ENCODE peak calls at places on chromosomes 11 and 22, in nine cellular contexts. F, D, W, K, Y, J, B, Q and N are unnamed samples.

GRCh38 chr11:99325807-99326206 is 305.1 kb downstream of the CNTN5 start:
- DNase-seq in W (peak; percentile 65), F (no peak), B (no peak), Y (no peak), J (no peak), Q (peak; percentile 96), D (no peak), K (peak; percentile 7), N (peak; percentile 29)

GRCh38 chr11:9193316-9193715 is 71.8 kb downstream of the DENND5A start:
- DNase-seq in Y (no peak), D (no peak), F (no peak), B (no peak), K (no peak), W (no peak), J (no peak), Q (no peak), N (no peak)

GRCh38 chr11:85889676-85890579 is 34.7 kb downstream of the CCDC83 start:
- DNase-seq in W (peak; percentile 36), Q (peak; percentile 77), F (no peak), B (no peak), K (peak; percentile 84), D (no peak), J (no peak), Y (no peak), N (peak; percentile 32)

GRCh38 chr22:30902496-30903357 is 65.8 kb downstream of the MORC2 start:
- DNase-seq in F (no peak), Q (peak; percentile 20), W (no peak), B (no peak), Y (peak; percentile 49), D (peak; percentile 25), K (no peak), J (no peak), N (no peak)

GRCh38 chr11:128470081-128470480 is 117.3 kb downstream of the ETS1 start:
- DNase-seq in K (no peak), Y (peak; percentile 65), B (no peak), Q (no peak), J (no peak), F (no peak), D (no peak), W (no peak), N (no peak)

GRCh38 chr11:65546217-65546958 is 11.8 kb downstream of the LTBP3 start:
- DNase-seq in K (no peak), W (peak; percentile 55), D (peak; percentile 52), F (peak; percentile 95), Y (peak; percentile 94), B (peak; percentile 79), Q (no peak), J (peak; percentile 73), N (no peak)

GRCh38 chr22:21829523-21829922 is 37.9 kb downstream of the MAPK1 start:
- DNase-seq in F (no peak), J (no peak), Q (no peak), W (no peak), D (no peak), Y (no peak), B (no peak), K (no peak), N (no peak)

GRCh38 chr22:29092243-29092642 is 19.4 kb downstream of the KREMEN1 start:
- DNase-seq in D (no peak), K (no peak), W (no peak), Q (no peak), Y (no peak), J (no peak), B (no peak), F (peak; percentile 42), N (no peak)

GRCh38 chr22:22848364-22848866 is 39.2 kb upstream of the IGLL5 start:
- DNase-seq in K (peak; percentile 2), J (peak; percentile 43), F (peak; percentile 72), B (peak; percentile 47), Q (peak; percentile 55), Y (peak; percentile 71), D (no peak), W (peak; percentile 38), N (no peak)

GRCh38 chr22:25702046-25702445 is 39.9 kb upstream of the MYO18B start:
- DNase-seq in F (no peak), Y (peak; percentile 15), J (no peak), W (no peak), Q (peak; percentile 55), B (no peak), K (peak; percentile 1), D (no peak), N (no peak)

GRCh38 chr22:24189249-24190158 is 8.2 kb downstream of the SUSD2 start:
- DNase-seq in D (no peak), K (no peak), J (peak; percentile 76), B (peak; percentile 74), W (peak; percentile 70), Q (peak; percentile 76), F (peak; percentile 75), Y (peak; percentile 54), N (no peak)

GRCh38 chr11:115085461-115086220 is 407.3 kb downstream of the NXPE2 start:
- DNase-seq in B (no peak), W (no peak), Y (no peak), K (no peak), D (no peak), F (peak; percentile 6), J (no peak), Q (no peak), N (no peak)

GRCh38 chr11:119803726-119804294 is 74.8 kb upstream of the NECTIN1 start:
- DNase-seq in B (no peak), F (peak; percentile 28), W (no peak), J (no peak), K (no peak), Y (no peak), D (no peak), Q (no peak), N (no peak)

GRCh38 chr11:82174610-82175009 is 559.1 kb downstream of the FAM181B start:
- DNase-seq in F (no peak), B (no peak), D (no peak), Y (no peak), Q (no peak), W (peak; percentile 5), K (no peak), J (no peak), N (no peak)

GRCh38 chr11:65592840-65593517 is 2.6 kb downstream of the KCNK7 start:
- DNase-seq in K (no peak), Y (no peak), F (no peak), W (no peak), B (no peak), D (no peak), J (no peak), Q (no peak), N (no peak)

GRCh38 chr22:42615092-42615859 is 593 bp upstream of the POLDIP3 start:
- DNase-seq in B (peak; percentile 83), Q (peak; percentile 100), F (peak; percentile 93), W (peak; percentile 96), D (peak; percentile 99), J (peak; percentile 84), K (peak; percentile 98), Y (peak; percentile 99), N (peak; percentile 94)

GRCh38 chr22:38768036-38768435 is 12.2 kb upstream of the SUN2 start:
- DNase-seq in J (no peak), B (no peak), Q (no peak), K (no peak), W (no peak), Y (no peak), D (no peak), F (no peak), N (no peak)

GRCh38 chr11:393219-394033 is 583 bp upstream of the PKP3 start:
- DNase-seq in Q (peak; percentile 66), J (no peak), K (no peak), F (no peak), B (no peak), W (peak; percentile 77), D (no peak), Y (no peak), N (peak; percentile 33)

GRCh38 chr11:74837191-74837590 is 88.5 kb downstream of the RNF169 start:
- DNase-seq in B (no peak), W (no peak), D (no peak), Y (no peak), J (no peak), K (no peak), F (no peak), Q (no peak), N (no peak)

GRCh38 chr11:82986491-82986890 is 85.0 kb downstream of the DDIAS start:
- DNase-seq in Q (no peak), K (no peak), F (no peak), W (no peak), D (no peak), Y (no peak), J (no peak), B (no peak), N (no peak)

GRCh38 chr11:76792505-76793264 is 9.5 kb downstream of the TSKU start:
- DNase-seq in B (no peak), Y (no peak), W (no peak), D (no peak), F (no peak), Q (no peak), J (no peak), K (no peak), N (no peak)
- H3K4me3 ChIP-seq in B (no peak overlapping the region), Y (no peak overlapping the region), W (peak overlapping the region; percentile 22), D (no peak overlapping the region), F (no peak overlapping the region), Q (no peak overlapping the region), J (no peak overlapping the region), K (no peak overlapping the region), N (no peak overlapping the region)

GRCh38 chr11:12091957-12092558 is 18.3 kb upstream of the MICAL2 start:
- DNase-seq in J (no peak), F (no peak), K (no peak), W (no peak), Y (no peak), B (no peak), Q (no peak), D (no peak), N (no peak)
- TF ChIP-seq CTCF in J (peak; percentile 6), F (no peak), K (no peak), W (no peak), Y (no peak), B (no peak), Q (no peak), D (no peak), N (peak; percentile 5)

DNA sequence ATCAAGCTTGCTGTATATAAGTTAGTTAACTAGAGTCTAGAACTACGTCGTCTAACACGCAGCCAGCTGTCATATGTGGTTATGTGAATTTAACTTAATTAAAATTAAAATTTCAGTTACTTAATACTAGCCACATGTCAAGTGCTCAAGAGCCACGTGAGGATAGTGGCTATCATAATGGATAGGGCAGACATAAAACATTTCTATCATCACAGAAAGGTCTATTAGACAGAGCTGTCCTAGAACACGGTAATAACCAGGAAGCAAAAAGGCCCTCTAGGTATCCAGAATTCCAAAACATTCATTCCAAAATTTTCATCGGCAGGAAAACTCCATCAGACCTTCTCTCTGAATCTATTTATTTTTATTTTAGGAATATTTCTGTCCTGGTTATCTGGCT is 123.9 kb downstream of the RBFOX2 start:
- DNase-seq in D (no peak), Y (no peak), F (no peak), B (no peak), J (no peak), Q (no peak), W (no peak), K (no peak), N (no peak)
- H3K4me3 ChIP-seq in D (no peak overlapping the region), Y (no peak overlapping the region), F (no peak overlapping the region), B (peak overlapping the region; percentile 19), J (no peak overlapping the region), Q (no peak overlapping the region), W (no peak overlapping the region), K (no peak overlapping the region), N (no peak overlapping the region)

DNA sequence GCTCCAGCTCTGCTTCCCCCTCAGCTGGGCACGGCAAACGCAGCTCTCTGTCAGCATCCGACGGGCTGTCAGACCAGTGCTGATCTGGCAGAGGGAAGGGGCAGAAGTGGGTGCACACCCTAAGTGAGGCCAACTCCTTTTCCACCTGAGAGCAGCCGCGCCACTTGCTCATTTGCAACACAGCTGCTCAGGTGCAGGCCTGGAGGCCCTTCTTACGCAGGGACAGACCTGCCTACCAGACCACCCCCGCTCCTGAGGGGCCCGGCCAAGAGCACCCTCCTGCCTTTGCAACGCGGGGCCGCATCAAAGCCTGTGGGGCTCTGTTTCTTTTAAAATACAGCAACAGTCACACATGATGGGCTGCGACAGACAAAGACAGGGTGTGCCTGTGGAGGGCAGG is 47.8 kb upstream of the BID start:
- DNase-seq in W (no peak), J (no peak), Q (no peak), F (no peak), K (no peak), D (no peak), B (no peak), Y (no peak), N (no peak)
- TF ChIP-seq CTCF in W (no peak), J (no peak), Q (no peak), F (no peak), K (no peak), D (no peak), B (no peak), Y (no peak), N (no peak)